ENCODE peak calls at places on chromosomes 11 and 22, in four cellular contexts. I is heart left ventricle, P is thyroid gland, R is lung. C is an unnamed sample.

GRCh38 chr11:61495801-61496601 is 12.5 kb upstream of the LRRC10B start:
- DNase-seq in I (no peak), P (no peak), R (no peak), C (no peak)

GRCh38 chr11:82811369-82811768 is 77.7 kb upstream of the FAM181B start:
- DNase-seq in I (no peak), P (no peak), R (no peak), C (no peak)

GRCh38 chr11:61061081-61061826 is 41.0 kb upstream of the CD5 start:
- DNase-seq in I (no peak), P (no peak), R (no peak), C (peak; percentile 58)

GRCh38 chr22:26812731-26813130 is 155.3 kb downstream of the MIAT start:
- DNase-seq in I (no peak), P (no peak), R (no peak), C (no peak)

GRCh38 chr11:34632105-34632780 is 11.3 kb downstream of the EHF start:
- DNase-seq in I (peak; percentile 24), P (peak; percentile 71), R (no peak), C (no peak)

GRCh38 chr11:77179048-77179447 is 51.0 kb downstream of the MYO7A start:
- DNase-seq in I (no peak), P (no peak), R (no peak), C (no peak)

GRCh38 chr11:94649254-94649653 is 82.1 kb downstream of the PIWIL4 start:
- DNase-seq in I (no peak), P (no peak), R (no peak), C (no peak)

GRCh38 chr22:21951931-21952465 is 650 bp downstream of the PPM1F start:
- DNase-seq in I (peak; percentile 45), P (peak; percentile 61), R (no peak), C (no peak)

GRCh38 chr11:116649268-116649667 is 123.5 kb downstream of the BUD13 start:
- DNase-seq in I (no peak), P (no peak), R (no peak), C (peak; percentile 58)

GRCh38 chr22:46770726-46771125 is 8.3 kb downstream of the TBC1D22A start:
- DNase-seq in I (no peak), P (no peak), R (no peak), C (no peak)

GRCh38 chr11:111797145-111797581 is 31.0 kb upstream of the PPP2R1B start:
- DNase-seq in I (no peak), P (no peak), R (no peak), C (no peak)

GRCh38 chr11:89477175-89477574 is 14.0 kb downstream of the NOX4 start:
- DNase-seq in I (no peak), P (no peak), R (no peak), C (no peak)

GRCh38 chr22:19984201-19984753 is 32.3 kb downstream of the ARVCF start:
- DNase-seq in I (peak; percentile 80), P (peak; percentile 39), R (no peak), C (no peak)

GRCh38 chr11:64566042-64566914 is 24.7 kb upstream of the SLC22A12 start:
- DNase-seq in I (no peak), P (peak; percentile 70), R (peak; percentile 48), C (no peak)

GRCh38 chr11:86211619-86212018 is 32.9 kb upstream of the EED start:
- DNase-seq in I (no peak), P (no peak), R (no peak), C (no peak)

GRCh38 chr11:104772806-104773241 is 125.4 kb downstream of the CASP12 start:
- DNase-seq in I (no peak), P (no peak), R (no peak), C (no peak)

GRCh38 chr11:24344222-24344621 is 152.6 kb upstream of the LUZP2 start:
- DNase-seq in I (no peak), P (no peak), R (no peak), C (no peak)

GRCh38 chr22:36613958-36614357 is 85.0 kb upstream of the EIF3D start:
- DNase-seq in I (no peak), P (no peak), R (no peak), C (no peak)

GRCh38 chr11:117998664-117999353 is 12.6 kb downstream of the IL10RA start:
- DNase-seq in I (no peak), P (no peak), R (no peak), C (no peak)

GRCh38 chr22:29987143-29987542 is 93.1 kb upstream of the HORMAD2 start:
- DNase-seq in I (no peak), P (no peak), R (no peak), C (no peak)

GRCh38 chr11:65538232-65538914 is 13.5 kb downstream of the SCYL1 start:
- DNase-seq in I (no peak), P (no peak), R (no peak), C (no peak)

GRCh38 chr11:117932987-117933386 is 3.8 kb upstream of the TMPRSS13 start:
- DNase-seq in I (no peak), P (no peak), R (no peak), C (no peak)

GRCh38 chr11:27357250-27357649 is 5.8 kb downstream of the CCDC34 start:
- DNase-seq in I (no peak), P (peak; percentile 48), R (no peak), C (no peak)

GRCh38 chr11:87290304-87290922 is 252.7 kb downstream of the TMEM135 start:
- DNase-seq in I (no peak), P (no peak), R (no peak), C (no peak)

GRCh38 chr11:71971676-71972075 is 27.0 kb upstream of the IL18BP start:
- DNase-seq in I (no peak), P (no peak), R (no peak), C (no peak)

GRCh38 chr11:66863428-66864125 is 6.7 kb downstream of the LRFN4 start:
- DNase-seq in I (no peak), P (no peak), R (no peak), C (no peak)

GRCh38 chr22:17866127-17866526 is 91.9 kb upstream of the BID start:
- DNase-seq in I (no peak), P (no peak), R (no peak), C (no peak)

GRCh38 chr11:119206512-119207299 is 567 bp downstream of the CBL start:
- DNase-seq in I (peak; percentile 78), P (peak; percentile 35), R (peak; percentile 56), C (no peak)

GRCh38 chr22:42075277-42075676 is 1.2 kb downstream of the PHETA2 start:
- DNase-seq in I (no peak), P (no peak), R (no peak), C (no peak)
- H3K27ac ChIP-seq in I (peak overlapping the region; percentile 87), P (peak overlapping the region; percentile 89), R (peak overlapping the region; percentile 93), C (peak overlapping the region; percentile 95)

GRCh38 chr22:49736538-49736937 is 91.1 kb downstream of the BRD1 start:
- DNase-seq in I (no peak), P (no peak), R (no peak), C (no peak)
- H3K27me3 ChIP-seq in I (peaks cover 4% of the 10 kb centered on the region), P (no peaks in the 10 kb centered on the region), R (no peaks in the 10 kb centered on the region), C (no peaks in the 10 kb centered on the region)

GRCh38 chr11:102435688-102436087 is 16.9 kb downstream of the TMEM123 start:
- DNase-seq in I (no peak), P (no peak), R (no peak), C (no peak)
- H3K4me1 ChIP-seq in I (no peaks in the 10 kb centered on the region), P (peaks cover 18% of the 10 kb centered on the region), R (peaks cover 11% of the 10 kb centered on the region), C (peaks cover 16% of the 10 kb centered on the region)

GRCh38 chr22:42872821-42873220 is 15.7 kb upstream of the ARFGAP3 start:
- DNase-seq in I (no peak), P (no peak), R (no peak), C (no peak)

GRCh38 chr22:42869888-42870480 is 12.9 kb upstream of the ARFGAP3 start:
- DNase-seq in I (no peak), P (no peak), R (no peak), C (no peak)

GRCh38 chr22:42871146-42872050 is 14.3 kb upstream of the ARFGAP3 start:
- DNase-seq in I (no peak), P (no peak), R (no peak), C (no peak)

GRCh38 chr22:42868751-42869251 is 11.7 kb upstream of the ARFGAP3 start:
- DNase-seq in I (peak; percentile 67), P (peak; percentile 97), R (peak; percentile 66), C (no peak)

GRCh38 chr22:42869463-42869862 is 12.4 kb upstream of the ARFGAP3 start:
- DNase-seq in I (no peak), P (no peak), R (no peak), C (no peak)
- H3K27ac ChIP-seq in I (peak overlapping the region; percentile 35), P (peak overlapping the region; percentile 84), R (no peak overlapping the region), C (no peak overlapping the region)

DNA sequence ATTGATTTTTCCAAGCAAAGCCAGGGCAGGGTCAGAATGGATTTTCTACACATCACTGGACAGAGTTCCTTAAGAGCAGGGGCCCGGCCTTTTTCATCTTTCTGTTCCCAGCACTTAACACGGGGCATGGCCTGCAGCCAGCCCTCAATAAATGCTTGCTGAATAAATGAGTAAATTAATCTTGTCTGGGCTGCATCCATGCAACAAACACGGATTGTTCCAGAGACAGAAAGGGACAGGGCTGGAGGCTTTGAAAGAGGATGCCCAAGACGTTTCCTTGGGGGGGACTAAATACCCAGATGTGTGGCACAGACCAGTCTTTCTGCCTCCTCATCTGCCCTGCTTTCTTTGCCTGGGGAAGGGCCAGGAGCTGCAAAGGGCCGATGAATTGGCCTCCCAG is 40.4 kb downstream of the SHISAL1 start:
- DNase-seq in I (no peak), P (no peak), R (no peak), C (no peak)
- H3K27me3 ChIP-seq in I (no peaks in the 10 kb centered on the region), P (no peaks in the 10 kb centered on the region), R (no peaks in the 10 kb centered on the region), C (no peaks in the 10 kb centered on the region)

C was measured in vagina.